ENCODE peak calls at places on chromosomes 5 and 9, in ten cellular contexts. W is IMR-90, A is cardiac muscle cell, R is lower lobe of right lung, D is cardiac fibroblast, F is astrocyte of the cerebellum, L is GM12865, H is lung, Z is mammary epithelial cell, Y is neural progenitor cell. I is an unnamed sample.

GRCh38 chr5:111830333-111830732 is 73.3 kb upstream of the NREP start:
- DNase-seq in W (peak), A (peak), R (no peak), D (peak), F (peak), L (no peak), H (no peak), Z (peak), Y (no peak), I (peak)

GRCh38 chr5:91281409-91281808 is 101.7 kb downstream of the ARRDC3 start:
- DNase-seq in W (peak), A (peak), R (no peak), D (peak), F (peak), L (no peak), H (no peak), Z (peak), Y (no peak), I (peak)

GRCh38 chr9:123997665-123998277 is 13.8 kb upstream of the LHX2 start:
- DNase-seq in W (peak), A (peak), R (peak), D (no peak), F (no peak), L (peak), H (peak), Z (peak), Y (peak), I (no peak)

GRCh38 chr9:24545285-24545684 is 412 bp downstream of the IZUMO3 start:
- DNase-seq in W (no peak), A (no peak), R (no peak), D (no peak), F (no peak), L (no peak), H (no peak), Z (no peak), Y (peak), I (no peak)

GRCh38 chr5:78653969-78654368 is 5.4 kb upstream of the LHFPL2 start:
- DNase-seq in W (peak), A (no peak), R (no peak), D (no peak), F (no peak), L (no peak), H (no peak), Z (no peak), Y (no peak), I (no peak)

GRCh38 chr5:169610606-169611005 is 26.5 kb upstream of the DOCK2 start:
- DNase-seq in W (peak), A (peak), R (no peak), D (peak), F (no peak), L (no peak), H (no peak), Z (peak), Y (no peak), I (no peak)

GRCh38 chr5:8184455-8185063 is 315.6 kb downstream of the MTRR start:
- DNase-seq in W (peak), A (peak), R (no peak), D (peak), F (peak), L (peak), H (no peak), Z (peak), Y (peak), I (no peak)

GRCh38 chr5:109682383-109682782 is 7.3 kb upstream of the MAN2A1 start:
- DNase-seq in W (peak), A (no peak), R (no peak), D (no peak), F (no peak), L (no peak), H (no peak), Z (peak), Y (peak), I (no peak)

GRCh38 chr9:93493949-93494348 is 40.6 kb upstream of the FAM120AOS start:
- DNase-seq in W (no peak), A (no peak), R (no peak), D (no peak), F (no peak), L (no peak), H (no peak), Z (no peak), Y (no peak), I (no peak)

GRCh38 chr5:113451797-113452196 is 17.0 kb upstream of the TSSK1B start:
- DNase-seq in W (no peak), A (peak), R (no peak), D (peak), F (no peak), L (no peak), H (no peak), Z (peak), Y (no peak), I (peak)

GRCh38 chr9:125176632-125177031 is 13.0 kb downstream of the PPP6C start:
- DNase-seq in W (no peak), A (no peak), R (no peak), D (no peak), F (no peak), L (no peak), H (no peak), Z (no peak), Y (no peak), I (peak)

GRCh38 chr5:4142842-4143241 is 547.2 kb downstream of the IRX1 start:
- DNase-seq in W (no peak), A (no peak), R (no peak), D (no peak), F (no peak), L (no peak), H (no peak), Z (no peak), Y (peak), I (no peak)
- TF ChIP-seq CTCF in W (no peak), A (no peak), R (no peak), D (no peak), F (no peak), L (no peak), H (no peak), Z (no peak), Y (peak), I (no peak)

DNA sequence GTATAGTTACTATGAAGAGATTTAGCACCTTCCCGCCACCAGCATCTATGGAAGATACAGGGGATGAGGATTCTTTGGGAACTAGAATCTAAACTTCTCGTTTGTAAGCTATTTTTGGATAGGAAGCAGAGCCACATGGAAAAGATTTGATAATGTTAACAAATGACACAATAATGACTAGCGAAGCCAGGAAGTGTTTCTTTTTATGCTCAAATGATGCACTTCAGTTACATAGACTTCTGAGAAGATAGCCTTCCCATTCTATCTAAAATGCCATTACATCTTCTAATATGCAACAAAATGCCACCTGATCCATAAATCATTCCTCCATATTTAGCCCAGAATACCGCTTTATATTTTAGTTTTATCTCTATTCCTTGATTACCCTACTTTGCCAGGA is 17.0 kb upstream of the TNC start:
- DNase-seq in W (peak), A (no peak), R (no peak), D (no peak), F (no peak), L (no peak), H (no peak), Z (no peak), Y (no peak), I (peak)
- H3K4me3 ChIP-seq in W (no peak), A (no peak), R (no peak), D (no peak), F (no peak), L (no peak), H (no peak), Z (no peak), Y (no peak), I (no peak)

GRCh38 chr9:7479300-7479699 is 320.3 kb downstream of the DMAC1 start:
- DNase-seq in W (peak), A (peak), R (no peak), D (no peak), F (no peak), L (no peak), H (no peak), Z (no peak), Y (no peak), I (no peak)
- TF ChIP-seq CTCF in W (no peak), A (peak), R (no peak), D (no peak), F (no peak), L (no peak), H (no peak), Z (peak), Y (peak), I (no peak)

GRCh38 chr9:137217276-137218211 is 4.5 kb downstream of the RNF208 start:
- DNase-seq in W (no peak), A (peak), R (peak), D (peak), F (no peak), L (no peak), H (peak), Z (peak), Y (peak), I (peak)
- H3K4me3 ChIP-seq in W (no peak), A (no peak), R (peak), D (no peak), F (no peak), L (no peak), H (no peak), Z (no peak), Y (no peak), I (peak)

GRCh38 chr5:62155988-62156387 is 150.0 kb upstream of the KIF2A start:
- DNase-seq in W (no peak), A (no peak), R (no peak), D (no peak), F (no peak), L (no peak), H (no peak), Z (no peak), Y (no peak), I (no peak)
- TF ChIP-seq CTCF in W (no peak), A (no peak), R (no peak), D (no peak), F (no peak), L (no peak), H (no peak), Z (no peak), Y (no peak), I (no peak)

GRCh38 chr9:112081918-112082729 is 93.0 kb downstream of the SUSD1 start:
- DNase-seq in W (no peak), A (no peak), R (no peak), D (peak), F (no peak), L (no peak), H (no peak), Z (no peak), Y (no peak), I (peak)
- H3K4me3 ChIP-seq in W (no peak), A (no peak), R (no peak), D (no peak), F (no peak), L (no peak), H (no peak), Z (no peak), Y (no peak), I (no peak)

DNA sequence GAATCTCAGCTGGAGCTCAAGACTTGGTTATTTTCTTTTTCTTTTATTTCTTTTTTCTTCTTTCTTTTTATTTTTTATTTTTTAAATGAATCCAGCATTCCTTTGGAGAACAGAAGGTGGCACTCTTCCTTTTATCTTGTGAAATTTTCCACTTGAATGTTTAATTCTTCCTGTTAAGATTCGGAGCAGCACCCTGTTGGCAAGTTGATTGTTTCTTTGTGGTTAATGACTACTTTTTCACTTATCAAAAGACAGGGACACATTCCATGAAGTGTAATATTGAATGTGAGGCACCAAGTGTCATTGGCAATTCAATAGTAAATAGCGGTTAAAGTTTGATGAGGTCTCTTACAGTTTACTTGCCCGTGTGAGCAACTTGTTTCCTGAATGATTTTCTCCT is 240.5 kb upstream of the CHD1 start:
- DNase-seq in W (no peak), A (peak), R (no peak), D (peak), F (peak), L (no peak), H (no peak), Z (no peak), Y (peak), I (peak)
- TF ChIP-seq CTCF in W (peak), A (peak), R (no peak), D (no peak), F (peak), L (no peak), H (no peak), Z (peak), Y (peak), I (no peak)